ENCODE peak calls at places on chromosomes 1 and 21, in six cellular contexts. B, O, V, X, F and L are unnamed samples.

GRCh38 chr1:39268906-39269305 is 64.4 kb downstream of the MACF1 start:
- DNase-seq in B (peak), V (no peak), O (peak), X (no peak), F (no peak), L (no peak)

GRCh38 chr1:77218477-77219165 is 609 bp downstream of the PIGK start:
- DNase-seq in F (no peak), O (peak), X (no peak), V (no peak), B (no peak), L (no peak)

GRCh38 chr21:18249542-18250152 is 5.0 kb downstream of the CHODL start:
- DNase-seq in O (no peak), F (no peak), X (no peak), V (no peak), B (peak), L (no peak)

GRCh38 chr1:186255286-186255685 is 119.8 kb downstream of the TPR start:
- DNase-seq in B (no peak), F (no peak), O (no peak), V (no peak), X (no peak), L (no peak)

GRCh38 chr21:16742116-16742515 is 770.7 kb upstream of the CXADR start:
- DNase-seq in V (no peak), X (peak), B (no peak), O (no peak), F (no peak), L (no peak)

GRCh38 chr1:179141592-179142244 is 59.8 kb downstream of the TOR3A start:
- DNase-seq in F (no peak), B (peak), X (no peak), O (peak), V (no peak), L (no peak)

GRCh38 chr1:101484896-101485412 is 248.1 kb downstream of the S1PR1 start:
- DNase-seq in B (no peak), X (no peak), F (no peak), V (no peak), O (no peak), L (no peak)

GRCh38 chr1:170670751-170671628 is 7.1 kb downstream of the PRRX1 start:
- DNase-seq in X (peak), V (peak), F (peak), B (peak), O (peak), L (peak)

GRCh38 chr1:157652859-157653493 is 47.6 kb downstream of the FCRL3 start:
- DNase-seq in F (no peak), V (no peak), X (no peak), O (no peak), B (no peak), L (no peak)

GRCh38 chr1:60897003-60897402 is 185.4 kb upstream of the NFIA start:
- DNase-seq in X (peak), O (no peak), V (no peak), F (no peak), B (no peak), L (peak)

GRCh38 chr1:197116156-197116555 is 30.3 kb downstream of the ASPM start:
- DNase-seq in B (no peak), X (no peak), V (no peak), O (no peak), F (no peak), L (no peak)

GRCh38 chr1:115642168-115643072 is 650 bp downstream of the VANGL1 start:
- DNase-seq in X (peak), V (peak), O (peak), F (peak), B (peak), L (peak)

GRCh38 chr1:238052496-238053266 is 162.0 kb upstream of the ZP4 start:
- DNase-seq in X (no peak), O (peak), F (no peak), V (no peak), B (no peak), L (no peak)

GRCh38 chr1:27342778-27343638 is 1.2 kb downstream of the SYTL1 start:
- DNase-seq in V (peak), F (peak), B (peak), O (no peak), X (no peak), L (peak)
- H3K4me3 ChIP-seq in V (no peak), F (peak), B (no peak), O (no peak), X (peak), L (no peak)

DNA sequence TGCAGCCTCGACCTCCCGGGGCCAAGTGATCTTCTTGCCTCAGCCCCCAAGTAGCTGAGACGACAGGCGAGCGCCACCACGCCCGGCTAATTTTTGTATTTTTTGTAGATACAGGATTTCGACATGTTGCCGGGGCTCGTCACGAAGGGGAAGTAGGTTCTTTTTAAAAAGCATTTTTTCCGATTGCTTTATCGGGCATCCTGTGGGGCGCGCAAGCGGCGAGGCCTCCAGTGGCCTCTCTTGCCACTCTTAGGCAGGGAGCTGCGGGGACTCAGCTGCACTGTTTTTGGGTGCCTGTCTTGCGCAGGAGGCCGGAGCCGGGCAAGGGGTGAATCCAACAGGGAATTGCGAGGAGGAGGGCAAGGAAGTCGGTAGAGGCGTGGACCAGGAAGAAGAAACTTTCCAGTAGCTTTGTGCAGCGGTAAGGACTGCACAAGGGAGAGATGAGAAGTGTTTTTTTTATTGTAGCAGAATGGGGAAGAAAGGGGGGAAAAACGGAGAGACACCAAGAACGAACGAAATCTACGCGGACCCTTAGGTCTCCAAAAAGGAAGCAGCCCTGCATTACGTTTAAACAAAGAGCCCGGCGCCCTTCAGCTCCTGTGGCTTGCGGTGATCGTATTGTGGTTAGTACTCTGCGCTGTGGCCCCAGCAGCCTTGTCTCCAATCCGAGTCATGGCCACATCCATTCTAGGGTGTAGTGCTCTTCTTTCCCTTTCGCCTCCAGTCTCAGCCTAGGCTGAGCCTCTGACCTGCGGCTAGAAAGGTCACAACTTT is 164.8 kb downstream of the PPIAL4G start:
- DNase-seq in V (no peak), B (peak), O (no peak), X (peak), F (no peak), L (no peak)
- TF ChIP-seq CTCF in V (no peak), B (no peak), O (no peak), X (no peak), F (no peak), L (no peak)

DNA sequence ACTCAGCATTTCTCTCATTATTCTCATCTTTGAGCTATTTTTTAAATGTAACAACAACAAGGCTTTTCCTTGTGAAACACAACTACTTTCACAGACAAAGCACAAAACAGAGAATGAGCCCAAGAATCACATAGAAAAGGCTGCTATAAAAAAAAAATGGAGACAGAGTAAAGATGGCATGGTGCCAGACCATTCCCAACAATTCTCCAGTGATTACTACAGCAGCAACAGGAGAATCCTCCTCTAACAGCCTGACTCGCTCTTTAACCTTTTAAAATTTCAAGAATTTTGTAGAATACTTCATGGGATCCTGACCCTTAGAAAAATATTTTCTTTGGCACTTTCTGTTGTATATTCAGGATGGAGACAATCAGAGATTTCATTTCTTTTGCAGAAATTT is 3.8 kb upstream of the BCAS2 start:
- DNase-seq in V (no peak), O (peak), B (no peak), F (no peak), X (no peak), L (no peak)
- H3K27ac ChIP-seq in V (no peak), O (no peak), B (no peak), F (no peak), X (no peak), L (no peak)

GRCh38 chr1:221736714-221737113 is 5.2 kb downstream of the DUSP10 start:
- DNase-seq in B (no peak), O (no peak), X (no peak), V (no peak), F (no peak), L (no peak)
- H3K4me3 ChIP-seq in B (no peak), O (no peak), X (no peak), V (no peak), F (no peak), L (no peak)

DNA sequence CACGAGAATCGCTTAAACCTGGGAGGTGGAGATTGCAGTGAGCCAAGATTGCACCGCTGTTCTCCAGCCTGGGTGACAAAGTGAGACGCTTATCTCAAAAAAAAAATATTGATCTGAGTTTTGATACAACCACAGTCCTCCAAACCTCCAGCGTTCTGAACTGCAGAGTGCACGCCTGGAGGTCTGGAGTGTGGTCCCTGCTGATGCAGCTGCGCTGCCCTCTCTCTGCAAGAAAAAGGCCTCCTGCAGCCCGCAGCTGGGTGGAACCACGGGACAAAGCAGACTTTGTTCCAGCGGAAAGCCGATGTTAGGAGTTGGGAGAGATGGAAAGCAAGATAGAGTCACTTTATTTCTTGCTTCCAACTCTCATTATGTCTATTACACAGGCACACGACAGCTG is 144.9 kb upstream of the SOD1 start:
- DNase-seq in O (no peak), X (no peak), F (peak), V (peak), B (peak), L (no peak)
- TF ChIP-seq CTCF in O (no peak), X (no peak), F (no peak), V (peak), B (no peak), L (no peak)